ENCODE peak calls at places on chromosomes 3 and 15, in five cellular contexts. A, M, R, T and E are unnamed samples.

GRCh38 chr3:174243194-174243593 is 615.9 kb upstream of the NAALADL2 start:
- DNase-seq in A (peak), M (no peak), R (no peak), T (no peak), E (peak)

GRCh38 chr3:187746479-187747335 is 1.4 kb upstream of the BCL6 start:
- DNase-seq in A (peak), M (no peak), R (no peak), T (no peak), E (peak)

GRCh38 chr15:68991723-68992122 is 22.8 kb upstream of the NOX5 start:
- DNase-seq in A (no peak), M (no peak), R (no peak), T (no peak), E (no peak)

GRCh38 chr3:67384790-67385397 is 269.5 kb downstream of the SUCLG2 start:
- DNase-seq in A (peak), M (no peak), R (peak), T (no peak), E (no peak)

GRCh38 chr3:98780343-98780742 is 17.2 kb downstream of the ST3GAL6 start:
- DNase-seq in A (no peak), M (no peak), R (no peak), T (no peak), E (no peak)

GRCh38 chr3:10280177-10280529 is 12.6 kb downstream of the GHRL start:
- DNase-seq in A (no peak), M (no peak), R (no peak), T (no peak), E (no peak)

GRCh38 chr15:73002509-73002908 is 49.8 kb upstream of the NEO1 start:
- DNase-seq in A (no peak), M (no peak), R (no peak), T (no peak), E (no peak)

GRCh38 chr15:60713096-60714084 is 234.4 kb upstream of the ICE2 start:
- DNase-seq in A (no peak), M (no peak), R (no peak), T (no peak), E (peak)

GRCh38 chr15:25793354-25794050 is 69.6 kb downstream of the ATP10A start:
- DNase-seq in A (no peak), M (no peak), R (no peak), T (no peak), E (no peak)

GRCh38 chr3:175193815-175194518 is 334.8 kb downstream of the NAALADL2 start:
- DNase-seq in A (peak), M (no peak), R (no peak), T (no peak), E (peak)

GRCh38 chr15:63800739-63801138 is 33.0 kb downstream of the HERC1 start:
- DNase-seq in A (no peak), M (no peak), R (no peak), T (no peak), E (no peak)

GRCh38 chr15:74468341-74469032 is 7.5 kb upstream of the UBL7 start:
- DNase-seq in A (no peak), M (no peak), R (no peak), T (no peak), E (no peak)